ENCODE peak calls at places on chromosomes 1 and 21, in six cellular contexts. B, U, T, Z, S and M are unnamed samples.

GRCh38 chr1:67850611-67851075 is 17.4 kb upstream of the GNG12 start:
- DNase-seq in Z (peak), B (no peak), U (peak), T (peak), S (peak), M (no peak)

GRCh38 chr1:152110860-152111514 is 4.3 kb downstream of the TCHH start:
- DNase-seq in U (peak), S (peak), Z (peak), T (peak), B (no peak), M (no peak)

GRCh38 chr1:156910309-156910782 is 10.1 kb upstream of the LRRC71 start:
- DNase-seq in Z (no peak), S (no peak), B (no peak), T (peak), U (peak), M (no peak)

GRCh38 chr1:238581332-238581731 is 690.6 kb upstream of the ZP4 start:
- DNase-seq in T (no peak), U (no peak), Z (no peak), B (no peak), S (no peak), M (no peak)

GRCh38 chr1:230231739-230232075 is 164.7 kb downstream of the GALNT2 start:
- DNase-seq in T (peak), Z (peak), B (no peak), S (peak), U (peak), M (no peak)

GRCh38 chr1:183449223-183449770 is 23.0 kb upstream of the SMG7 start:
- DNase-seq in Z (no peak), T (no peak), U (no peak), B (no peak), S (no peak), M (no peak)

GRCh38 chr21:36203603-36203889 is 46.9 kb downstream of the DOP1B start:
- DNase-seq in B (peak), T (no peak), Z (peak), U (peak), S (peak), M (peak)

GRCh38 chr1:7589080-7589735 is 181.9 kb upstream of the VAMP3 start:
- DNase-seq in T (no peak), Z (no peak), B (no peak), S (no peak), U (no peak), M (no peak)

GRCh38 chr1:239233626-239234025 is 152.7 kb upstream of the CHRM3 start:
- DNase-seq in Z (no peak), U (no peak), T (peak), S (no peak), B (no peak), M (no peak)

GRCh38 chr1:202255343-202255742 is 61.7 kb downstream of the LGR6 start:
- DNase-seq in Z (no peak), B (no peak), U (no peak), T (no peak), S (peak), M (no peak)

GRCh38 chr1:16014509-16015482 is 3.0 kb downstream of the HSPB7 start:
- DNase-seq in U (peak), T (peak), B (no peak), S (peak), Z (no peak), M (no peak)

GRCh38 chr21:28663111-28663693 is 329.5 kb downstream of the LTN1 start:
- DNase-seq in T (no peak), B (no peak), Z (peak), U (no peak), S (peak), M (no peak)

GRCh38 chr1:67532452-67533216 is 102.4 kb upstream of the SERBP1 start:
- DNase-seq in U (peak), Z (peak), S (peak), T (peak), B (peak), M (peak)

GRCh38 chr1:43999455-43999854 is 8.1 kb downstream of the CCDC24 start:
- DNase-seq in U (no peak), Z (no peak), B (no peak), T (no peak), S (no peak), M (no peak)

GRCh38 chr1:216310776-216311175 is 112.5 kb downstream of the USH2A start:
- DNase-seq in B (peak), U (peak), S (peak), T (peak), Z (peak), M (peak)

GRCh38 chr1:117644696-117645311 is 39.0 kb downstream of the TENT5C start:
- DNase-seq in B (no peak), Z (no peak), S (no peak), T (no peak), U (no peak), M (no peak)

GRCh38 chr1:46173361-46173856 is 1.5 kb upstream of the TSPAN1 start:
- DNase-seq in T (no peak), Z (no peak), U (peak), S (peak), B (no peak), M (no peak)

GRCh38 chr21:42513151-42513984 is at the start of gene SLC37A1:
- DNase-seq in U (no peak), Z (no peak), B (no peak), T (peak), S (peak), M (no peak)

GRCh38 chr1:101653482-101653946 is 343.2 kb downstream of the OLFM3 start:
- DNase-seq in T (no peak), U (peak), Z (peak), S (peak), B (no peak), M (peak)

GRCh38 chr21:15592957-15593356 is 136.8 kb upstream of the USP25 start:
- DNase-seq in T (no peak), Z (no peak), B (no peak), S (no peak), U (no peak), M (no peak)

GRCh38 chr1:65420590-65421340 is at the start of the genes LEPR and LEPROT:
- DNase-seq in Z (no peak), U (no peak), S (peak), T (no peak), B (no peak), M (no peak)

GRCh38 chr1:36326499-36326898 is 3.1 kb upstream of the EVA1B start:
- DNase-seq in U (no peak), B (no peak), Z (no peak), S (peak), T (no peak), M (no peak)

GRCh38 chr1:193264313-193265065 is 78.1 kb upstream of the B3GALT2 start:
- DNase-seq in Z (peak), B (no peak), S (peak), U (peak), T (no peak), M (no peak)

GRCh38 chr1:207751790-207752455 is at the start of gene CD46:
- DNase-seq in U (peak), T (peak), S (peak), B (peak), Z (peak), M (peak)

GRCh38 chr1:201469645-201470074 is 672 bp upstream of the PHLDA3 start:
- DNase-seq in T (no peak), U (no peak), S (no peak), Z (no peak), B (no peak), M (no peak)

GRCh38 chr1:244082969-244083368 is 31.9 kb downstream of the ZBTB18 start:
- DNase-seq in T (no peak), B (no peak), U (no peak), S (no peak), Z (no peak), M (no peak)

GRCh38 chr1:172480421-172480820 is 36.6 kb upstream of the PIGC start:
- DNase-seq in S (no peak), Z (no peak), U (no peak), T (no peak), B (no peak), M (no peak)

GRCh38 chr1:167628754-167629515 is 1.1 kb upstream of the RCSD1 start:
- DNase-seq in S (no peak), U (no peak), B (no peak), Z (no peak), T (no peak), M (no peak)

GRCh38 chr1:108653431-108654105 is 7.3 kb downstream of the HENMT1 start:
- DNase-seq in Z (no peak), B (no peak), U (no peak), T (no peak), S (no peak), M (no peak)

GRCh38 chr21:17435565-17436543 is 77.0 kb upstream of the CXADR start:
- DNase-seq in B (no peak), S (peak), Z (no peak), U (no peak), T (no peak), M (no peak)

GRCh38 chr1:227729881-227730629 is 5.0 kb downstream of the JMJD4 start:
- DNase-seq in T (peak), B (peak), Z (peak), S (peak), U (peak), M (no peak)

GRCh38 chr1:25642710-25643109 is 26.1 kb downstream of the MAN1C1 start:
- DNase-seq in T (no peak), S (no peak), B (peak), U (peak), Z (peak), M (no peak)

GRCh38 chr1:21539933-21540332 is 30.7 kb downstream of the ALPL start:
- DNase-seq in T (no peak), B (no peak), U (peak), S (peak), Z (no peak), M (no peak)

GRCh38 chr1:107964397-107965111 is 426 bp downstream of the VAV3 start:
- DNase-seq in B (no peak), Z (no peak), T (peak), S (no peak), U (peak), M (no peak)

GRCh38 chr1:19484793-19485361 is 462 bp downstream of the CAPZB start:
- DNase-seq in T (no peak), B (no peak), Z (no peak), U (peak), S (no peak), M (no peak)

GRCh38 chr1:245812278-245812677 is 657.5 kb downstream of the KIF26B start:
- DNase-seq in S (no peak), Z (no peak), B (no peak), T (no peak), U (no peak), M (no peak)

GRCh38 chr1:230426246-230427101 is at the start of gene PGBD5:
- DNase-seq in B (no peak), S (peak), Z (peak), U (peak), T (peak), M (no peak)

GRCh38 chr1:115179397-115179835 is 90.1 kb upstream of the TSPAN2 start:
- DNase-seq in Z (peak), U (peak), S (peak), T (no peak), B (peak), M (no peak)

GRCh38 chr1:203480084-203480483 is 4.5 kb downstream of the PRELP start:
- DNase-seq in U (peak), T (no peak), S (peak), Z (peak), B (peak), M (no peak)

GRCh38 chr1:203479646-203480045 is 4.0 kb downstream of the PRELP start:
- DNase-seq in T (no peak), S (peak), U (no peak), B (no peak), Z (no peak), M (no peak)

GRCh38 chr1:203478986-203479385 is 3.4 kb downstream of the PRELP start:
- DNase-seq in Z (no peak), T (no peak), U (no peak), S (no peak), B (no peak), M (no peak)

GRCh38 chr1:203481186-203481585 is 5.6 kb downstream of the PRELP start:
- DNase-seq in T (no peak), B (no peak), U (no peak), Z (no peak), S (peak), M (no peak)

GRCh38 chr1:203480525-203481084 is 5.0 kb downstream of the PRELP start:
- DNase-seq in Z (peak), S (peak), U (peak), B (peak), T (peak), M (no peak)
- H3K4me3 ChIP-seq in Z (peak), S (no peak), U (no peak), B (no peak), T (no peak), M (no peak)

DNA sequence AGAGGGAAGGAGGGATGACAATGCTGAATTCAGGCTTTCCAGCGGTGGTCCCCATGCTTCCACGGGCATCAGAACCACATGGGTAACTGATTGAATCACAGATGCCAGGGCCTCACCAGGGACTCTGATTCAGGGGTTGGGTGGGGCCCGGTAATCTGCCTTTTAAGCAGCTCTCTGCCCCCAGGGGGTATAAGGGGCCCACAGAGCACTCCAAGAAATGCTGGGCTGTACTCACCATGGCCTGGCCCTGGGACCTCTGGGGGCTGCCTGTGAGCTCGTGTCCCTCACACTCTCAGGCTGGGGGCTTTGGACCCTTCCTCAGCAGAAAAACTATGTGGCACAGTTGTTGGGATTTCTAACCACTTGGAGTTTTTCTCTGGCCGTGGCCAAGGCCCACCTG is 70.6 kb downstream of the ARHGEF10L start:
- DNase-seq in T (no peak), S (no peak), Z (no peak), B (no peak), U (no peak), M (no peak)
- H3K4me3 ChIP-seq in T (no peak), S (no peak), Z (no peak), B (no peak), U (no peak), M (no peak)

DNA sequence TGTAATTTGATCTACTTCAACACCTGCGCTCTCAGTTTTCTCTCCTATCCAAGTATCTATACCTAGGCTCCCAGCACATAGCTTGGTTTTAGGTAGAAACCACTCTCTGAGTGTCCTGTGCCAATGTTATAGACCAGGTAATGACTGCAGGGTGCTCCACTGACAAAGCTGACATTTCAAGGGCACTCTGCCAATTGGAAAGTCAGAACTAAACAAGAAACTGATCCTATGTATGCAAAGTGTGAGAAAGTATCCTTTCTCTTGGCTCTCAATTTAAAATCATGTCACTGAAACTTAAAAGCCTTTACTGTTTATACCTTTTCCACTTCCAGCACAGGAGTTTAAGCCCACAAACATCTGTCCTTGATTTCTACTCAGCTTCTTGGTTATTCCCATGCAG is 45.0 kb upstream of the AIM2 start:
- DNase-seq in B (no peak), U (no peak), T (no peak), S (no peak), Z (no peak), M (no peak)
- H3K4me3 ChIP-seq in B (no peak), U (no peak), T (no peak), S (no peak), Z (no peak), M (no peak)

DNA sequence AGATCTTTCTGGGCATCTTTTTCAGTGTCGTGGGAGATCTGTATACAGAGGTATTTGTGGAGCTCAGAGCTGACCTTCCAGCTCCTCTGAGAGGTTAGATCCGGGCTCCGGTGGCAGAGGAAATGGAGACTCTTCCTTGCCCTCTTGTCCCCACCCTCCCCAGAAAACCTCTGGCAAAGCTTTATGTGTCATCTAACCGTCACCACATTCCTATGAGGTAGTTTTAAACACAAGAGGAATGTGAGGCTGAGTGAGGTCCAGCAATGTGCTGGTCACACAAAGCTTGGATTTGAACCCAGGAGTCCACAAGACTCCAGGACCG is 1.2 kb downstream of the CD160 start:
- DNase-seq in Z (peak), T (no peak), U (peak), S (peak), B (peak), M (no peak)
- H3K4me3 ChIP-seq in Z (no peak), T (no peak), U (no peak), S (no peak), B (no peak), M (no peak)

DNA sequence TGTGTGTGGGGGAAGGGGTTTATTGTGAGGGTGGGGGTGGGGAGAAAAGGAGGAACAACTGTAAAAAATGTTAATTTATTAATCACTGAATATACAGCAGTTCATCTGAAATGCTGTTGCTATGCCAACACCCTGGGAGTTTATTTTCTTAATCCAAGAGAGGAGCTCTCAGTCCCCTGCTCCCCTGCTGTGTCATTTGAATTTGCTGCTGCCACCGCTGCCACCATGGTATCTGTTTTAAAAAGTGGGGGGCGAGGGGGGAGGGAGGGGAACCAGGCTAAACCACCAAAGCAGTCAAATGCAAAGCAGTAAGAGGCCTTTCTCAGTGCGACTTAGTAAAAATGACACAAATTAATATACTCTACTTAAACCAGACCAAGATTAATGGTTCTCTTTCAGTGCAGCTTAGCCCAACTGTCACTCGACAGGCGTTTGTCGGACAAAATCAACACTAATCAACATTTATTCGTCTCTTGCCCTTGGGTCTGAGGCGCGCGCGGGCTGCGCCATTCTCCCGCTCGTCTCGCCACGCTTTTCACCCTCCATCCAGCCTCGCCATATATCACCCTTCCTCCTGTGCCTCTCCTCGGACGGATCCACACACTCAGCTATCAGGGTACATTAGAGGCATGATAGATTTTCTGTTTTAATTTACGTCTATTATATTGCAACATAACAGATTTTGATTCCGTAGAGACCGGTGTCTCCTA is 76.2 kb downstream of the PBX1 start:
- DNase-seq in T (no peak), B (no peak), Z (no peak), U (no peak), S (no peak), M (no peak)
- H3K4me3 ChIP-seq in T (no peak), B (no peak), Z (no peak), U (no peak), S (no peak), M (no peak)

GRCh38 chr1:93990010-93990409 is 80.8 kb upstream of the GCLM start:
- DNase-seq in U (no peak), Z (no peak), B (no peak), T (no peak), S (no peak), M (no peak)
- H3K4me3 ChIP-seq in U (no peak), Z (no peak), B (no peak), T (no peak), S (no peak), M (no peak)

GRCh38 chr1:161174911-161175310 is 2.4 kb downstream of the B4GALT3 start:
- DNase-seq in U (no peak), T (no peak), B (no peak), S (no peak), Z (no peak), M (no peak)
- H3K4me3 ChIP-seq in U (no peak), T (no peak), B (no peak), S (no peak), Z (no peak), M (no peak)

GRCh38 chr1:119688810-119689209 is 22.9 kb upstream of the PHGDH start:
- DNase-seq in B (no peak), U (no peak), Z (no peak), S (no peak), T (no peak), M (no peak)

GRCh38 chr1:119686661-119687060 is 25.1 kb upstream of the PHGDH start:
- DNase-seq in S (peak), Z (no peak), T (no peak), B (no peak), U (no peak), M (no peak)

GRCh38 chr1:119683893-119684292 is 27.8 kb upstream of the PHGDH start:
- DNase-seq in T (no peak), S (no peak), Z (no peak), U (no peak), B (no peak), M (no peak)

GRCh38 chr1:119689511-119689910 is 22.2 kb upstream of the PHGDH start:
- DNase-seq in S (no peak), U (no peak), Z (no peak), B (no peak), T (no peak), M (no peak)

DNA sequence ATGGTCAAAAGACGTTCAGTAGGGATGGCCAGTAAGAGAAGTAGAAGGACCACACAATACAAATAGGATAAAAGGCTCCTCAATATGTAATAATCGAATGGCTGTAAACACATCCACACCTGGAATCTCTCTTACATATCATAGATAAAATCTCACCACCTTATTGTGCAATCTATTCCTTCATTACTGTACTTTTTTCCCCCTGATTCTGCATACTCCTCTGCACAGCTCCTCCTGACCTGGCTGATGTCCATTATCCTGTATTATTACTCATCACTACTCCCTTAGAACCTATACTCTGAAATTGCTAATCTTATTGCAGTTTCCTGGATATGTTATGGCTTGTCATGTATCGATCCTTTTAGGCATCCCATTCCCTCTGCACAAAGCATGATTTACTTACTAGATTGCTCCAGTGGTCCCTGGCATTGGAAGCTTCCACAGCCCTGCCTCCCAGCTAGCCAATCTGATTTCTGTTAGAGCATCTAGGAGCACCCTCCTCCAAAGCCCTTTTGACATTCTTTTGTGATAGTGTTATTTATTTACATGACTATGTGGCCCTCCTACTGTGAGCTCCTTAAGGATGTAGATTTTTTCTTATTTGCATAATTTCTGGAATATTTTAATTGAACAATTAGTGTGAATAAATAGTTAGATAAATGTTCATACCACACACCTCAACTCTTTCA is 24.2 kb upstream of the PHGDH start:
- DNase-seq in U (peak), S (peak), Z (no peak), B (no peak), T (no peak), M (no peak)
- H3K4me3 ChIP-seq in U (no peak), S (no peak), Z (no peak), B (no peak), T (no peak), M (no peak)

GRCh38 chr1:186574951-186575747 is 105.1 kb downstream of the PTGS2 start:
- DNase-seq in T (no peak), B (no peak), Z (peak), U (peak), S (peak), M (no peak)
- H3K4me3 ChIP-seq in T (no peak), B (no peak), Z (no peak), U (no peak), S (no peak), M (no peak)